ENCODE peak calls at places on chromosomes 4 and X, in five cellular contexts. L is mucosa of descending colon, K is NCI-H748 treated with DMSO at 0.1 percent for 48 hours, W is cardiac fibroblast, Y is amygdala. I is an unnamed sample.

GRCh38 chr4:153513596-153513995 is 47.4 kb downstream of the TMEM131L start:
- DNase-seq in Y (no peak), L (no peak), W (peak), K (no peak), I (peak)

GRCh38 chr4:177057191-177057590 is 252.5 kb upstream of the NEIL3 start:
- DNase-seq in W (no peak), Y (no peak), K (no peak), L (no peak), I (no peak)

GRCh38 chr4:104490770-104491395 is 3.8 kb downstream of the CXXC4 start:
- DNase-seq in W (peak), L (peak), K (peak), Y (peak), I (no peak)

GRCh38 chrX:108285918-108286317 is 152.3 kb downstream of the COL4A6 start:
- DNase-seq in Y (no peak), L (no peak), K (no peak), W (no peak), I (no peak)

GRCh38 chrX:136259543-136259942 is 8.3 kb upstream of the MAP7D3 start:
- DNase-seq in L (no peak), W (peak), Y (no peak), K (no peak), I (no peak)

GRCh38 chrX:16578218-16578617 is 71.7 kb upstream of the S100G start:
- DNase-seq in K (no peak), W (peak), L (no peak), Y (no peak), I (peak)

GRCh38 chr4:11614426-11614825 is 185.7 kb upstream of the HS3ST1 start:
- DNase-seq in Y (no peak), L (no peak), K (no peak), W (no peak), I (no peak)

GRCh38 chrX:28498658-28499057 is 88.6 kb upstream of the IL1RAPL1 start:
- DNase-seq in L (no peak), Y (no peak), K (no peak), W (peak), I (no peak)

GRCh38 chr4:2291705-2292651 is 30.1 kb upstream of the MXD4 start:
- DNase-seq in K (no peak), W (no peak), Y (no peak), L (no peak), I (no peak)

GRCh38 chr4:143514432-143514831 is 930 bp downstream of the SMARCA5 start:
- DNase-seq in W (peak), Y (no peak), L (peak), K (peak), I (no peak)

GRCh38 chr4:54971474-54971950 is 153.9 kb downstream of the KDR start:
- DNase-seq in L (peak), W (peak), Y (no peak), K (peak), I (peak)

GRCh38 chrX:119249836-119250340 is 13.8 kb downstream of the PGRMC1 start:
- DNase-seq in Y (no peak), K (no peak), L (no peak), W (no peak), I (no peak)

GRCh38 chr4:54185871-54186270 is 43.2 kb upstream of the PDGFRA start:
- DNase-seq in Y (no peak), W (no peak), K (no peak), L (no peak), I (no peak)

GRCh38 chrX:113747274-113747973 is 836.5 kb upstream of the HTR2C start:
- DNase-seq in L (no peak), K (no peak), Y (no peak), W (no peak), I (no peak)

GRCh38 chr4:177163532-177163931 is 146.1 kb upstream of the NEIL3 start:
- DNase-seq in L (no peak), K (no peak), Y (no peak), W (no peak), I (no peak)

GRCh38 chrX:4151798-4152197 is 438.3 kb upstream of the PRKX start:
- DNase-seq in Y (no peak), K (no peak), L (no peak), W (no peak), I (no peak)

GRCh38 chr4:60034371-60034770 is 1165.8 kb upstream of the ADGRL3 start:
- DNase-seq in W (no peak), L (no peak), Y (no peak), K (no peak), I (no peak)

I was measured in AG09309.